ENCODE peak calls at places on chromosomes 5 and 9, in six cellular contexts. D is neuronal stem cell, V is IMR-90, M is H9, E is mesendoderm, A is mesenchymal stem cell. C is an unnamed sample.

GRCh38 chr5:1666812-1667588 is 132.6 kb downstream of the MRPL36 start:
- DNase-seq in M (peak), D (peak), V (no peak), A (no peak), E (peak), C (no peak)

GRCh38 chr5:74257645-74258328 is 382.7 kb downstream of the ENC1 start:
- DNase-seq in A (peak), D (no peak), V (peak), M (no peak), E (no peak), C (no peak)

GRCh38 chr5:7208911-7209310 is 187.0 kb upstream of the ADCY2 start:
- DNase-seq in D (no peak), A (no peak), M (no peak), V (no peak), E (no peak), C (no peak)

GRCh38 chr9:133168432-133168831 is 4.7 kb upstream of the GBGT1 start:
- DNase-seq in E (peak), M (no peak), A (peak), V (no peak), D (no peak), C (no peak)

GRCh38 chr9:35734096-35734495 is 1.6 kb downstream of the CREB3 start:
- DNase-seq in M (no peak), A (peak), V (peak), E (no peak), D (no peak), C (no peak)

GRCh38 chr5:110477923-110478322 is 248.5 kb downstream of the TMEM232 start:
- DNase-seq in E (no peak), A (peak), M (no peak), D (no peak), V (peak), C (no peak)

GRCh38 chr9:4389003-4389402 is 89.1 kb upstream of the GLIS3 start:
- DNase-seq in E (no peak), M (no peak), A (no peak), D (no peak), V (no peak), C (no peak)

GRCh38 chr5:113027431-113027830 is 50.8 kb downstream of the DCP2 start:
- DNase-seq in A (no peak), E (no peak), M (no peak), V (no peak), D (no peak), C (no peak)

GRCh38 chr5:107783551-107783950 is 112.8 kb upstream of the EFNA5 start:
- DNase-seq in E (no peak), V (peak), D (no peak), M (no peak), A (peak), C (no peak)

GRCh38 chr5:56396634-56397033 is 163.5 kb upstream of the ANKRD55 start:
- DNase-seq in E (no peak), V (no peak), D (no peak), A (no peak), M (no peak), C (no peak)

GRCh38 chr9:114207034-114207815 is 51.9 kb downstream of the COL27A1 start:
- DNase-seq in M (no peak), V (peak), D (peak), A (peak), E (peak), C (peak)

GRCh38 chr5:169272731-169273401 is 28.1 kb downstream of the SLIT3 start:
- DNase-seq in E (no peak), A (no peak), V (no peak), M (no peak), D (peak), C (no peak)

GRCh38 chr9:37904647-37905505 is 949 bp upstream of the SLC25A51 start:
- DNase-seq in E (no peak), M (no peak), V (peak), D (no peak), A (no peak), C (peak)

GRCh38 chr5:101977729-101978345 is 318.2 kb downstream of the SLCO4C1 start:
- DNase-seq in D (peak), V (peak), M (no peak), E (peak), A (peak), C (peak)

GRCh38 chr9:34086889-34087288 is 38.2 kb upstream of the UBAP2 start:
- DNase-seq in E (no peak), V (peak), M (no peak), A (peak), D (no peak), C (no peak)

GRCh38 chr5:90170231-90170630 is 239.3 kb downstream of the CETN3 start:
- DNase-seq in D (no peak), M (no peak), V (no peak), E (no peak), A (no peak), C (no peak)

GRCh38 chr5:1895771-1896420 is 13.2 kb upstream of the IRX4 start:
- DNase-seq in D (no peak), M (no peak), E (no peak), V (no peak), A (no peak), C (no peak)

GRCh38 chr5:132074772-132075718 is 1.5 kb downstream of the CSF2 start:
- DNase-seq in E (no peak), D (no peak), V (no peak), M (no peak), A (no peak), C (no peak)

GRCh38 chr5:18487928-18488480 is 853.7 kb downstream of the TAF11L14 start:
- DNase-seq in A (peak), M (no peak), D (no peak), V (no peak), E (no peak), C (no peak)

GRCh38 chr5:66701244-66701643 is 105.1 kb downstream of the MAST4 start:
- DNase-seq in V (no peak), M (no peak), E (no peak), D (no peak), A (no peak), C (no peak)

GRCh38 chr9:109276469-109277440 is 44.1 kb downstream of the EPB41L4B start:
- DNase-seq in E (no peak), A (no peak), D (no peak), V (no peak), M (no peak), C (no peak)

GRCh38 chr9:24218656-24219055 is 327.0 kb downstream of the IZUMO3 start:
- DNase-seq in D (no peak), E (peak), M (no peak), V (no peak), A (no peak), C (no peak)

GRCh38 chr5:164289526-164289925 is 784.1 kb downstream of the MAT2B start:
- DNase-seq in A (no peak), V (peak), E (peak), D (no peak), M (no peak), C (no peak)

GRCh38 chr5:17203329-17204132 is 13.9 kb upstream of the BASP1 start:
- DNase-seq in V (peak), D (no peak), E (peak), A (peak), M (peak), C (peak)

GRCh38 chr9:123411636-123412035 is 55.6 kb downstream of the CRB2 start:
- DNase-seq in M (no peak), E (no peak), D (no peak), A (no peak), V (no peak), C (no peak)

GRCh38 chr9:102206432-102206831 is 468.0 kb upstream of the GRIN3A start:
- DNase-seq in V (no peak), A (no peak), E (no peak), M (no peak), D (no peak), C (no peak)

DNA sequence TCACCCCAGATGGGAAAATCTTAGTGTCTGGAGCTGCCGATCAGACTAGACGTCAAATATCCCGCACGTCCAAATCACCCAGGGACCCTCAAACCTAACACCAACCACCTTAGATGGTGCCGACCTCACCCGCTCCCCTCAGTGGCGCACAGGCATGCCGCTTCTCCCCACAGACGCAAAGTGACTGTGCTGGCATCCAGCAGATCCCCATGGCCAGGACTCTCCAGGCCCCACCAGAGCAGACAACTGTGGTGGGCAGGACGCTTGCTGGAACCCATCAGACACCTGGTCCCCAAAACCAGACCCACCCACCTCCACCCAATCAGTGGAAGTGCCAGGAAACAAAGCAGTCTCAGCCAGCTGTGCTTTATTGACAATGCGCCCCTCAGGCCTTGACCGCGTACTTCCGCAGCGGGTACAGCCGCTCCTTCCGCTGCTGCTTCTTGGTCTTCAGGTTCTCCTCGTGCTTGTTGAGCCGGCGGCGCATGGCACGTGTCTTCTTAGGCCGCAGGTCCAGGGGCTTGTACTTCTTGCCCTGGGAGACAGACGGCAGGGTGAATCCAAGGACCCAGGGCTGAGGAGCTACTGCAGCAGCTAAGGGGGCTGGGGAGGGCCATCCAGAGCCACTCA is 4.1 kb downstream of the RPL35 start:
- DNase-seq in E (no peak), D (no peak), A (no peak), M (no peak), V (no peak), C (no peak)
- H4K8ac ChIP-seq in E (no peak), D (no peak), A (no peak), M (no peak), V (no peak), C (no peak)

GRCh38 chr5:150801117-150801927 is 22.8 kb downstream of the SMIM3 start:
- DNase-seq in V (peak), M (peak), E (peak), A (peak), D (peak), C (peak)
- H2BK5ac ChIP-seq in V (peak), M (no peak), E (peak), A (no peak), D (no peak), C (no peak)

GRCh38 chr9:104927912-104928740 is at the start of gene ABCA1:
- DNase-seq in E (peak), M (peak), A (peak), D (peak), V (peak), C (peak)

GRCh38 chr9:104923740-104924139 is 4.2 kb downstream of the ABCA1 start:
- DNase-seq in A (no peak), M (no peak), D (no peak), V (no peak), E (no peak), C (peak)

GRCh38 chr9:104923289-104923688 is 4.7 kb downstream of the ABCA1 start:
- DNase-seq in M (no peak), D (no peak), E (no peak), A (no peak), V (peak), C (peak)

GRCh38 chr9:104931256-104931655 is 3.3 kb upstream of the ABCA1 start:
- DNase-seq in A (no peak), M (no peak), V (peak), E (no peak), D (no peak), C (no peak)

GRCh38 chr9:104927216-104927911 is 591 bp downstream of the ABCA1 start:
- DNase-seq in E (peak), V (peak), M (peak), A (peak), D (peak), C (peak)
- H2BK120ac ChIP-seq in E (no peak), V (peak), M (no peak), A (peak), D (peak), C (no peak)

DNA sequence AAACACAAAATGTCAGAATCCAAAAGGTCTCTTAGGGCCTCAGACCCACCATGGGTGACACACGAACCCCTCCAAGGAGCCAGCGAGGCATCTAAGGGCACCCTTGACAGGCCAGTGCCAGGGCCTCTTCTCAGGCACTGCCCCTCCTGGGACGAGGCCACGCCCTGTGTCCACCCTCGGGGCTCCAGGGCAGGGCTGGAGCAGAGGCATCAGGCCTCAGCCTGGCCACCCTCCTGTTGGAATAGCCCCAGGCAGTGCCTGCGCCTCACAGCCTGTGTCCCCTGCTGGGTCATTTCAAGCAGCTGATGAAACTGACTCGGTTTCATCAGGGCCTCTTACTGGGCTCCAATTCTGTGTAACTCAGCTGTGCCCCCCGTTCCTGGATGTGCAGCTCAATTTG is 32.8 kb upstream of the SUSD3 start:
- DNase-seq in M (no peak), V (no peak), A (no peak), D (no peak), E (no peak), C (no peak)
- H4K8ac ChIP-seq in M (no peak), V (no peak), A (no peak), D (no peak), E (no peak), C (no peak)

GRCh38 chr9:107980984-107981383 is 491.4 kb upstream of the KLF4 start:
- DNase-seq in M (no peak), A (no peak), E (no peak), V (no peak), D (no peak), C (no peak)
- H2BK5ac ChIP-seq in M (no peak), A (no peak), E (no peak), V (no peak), D (no peak), C (no peak)

C was measured in trophoblast cell.